ENCODE peak calls at places on chromosomes 2 and 18, in eight cellular contexts. N is MM.1S, M is neural progenitor cell, R is transverse colon, I is esophagus squamous epithelium, A is lung, B is GM23248, H is iPS DF 6.9. X is an unnamed sample. For H3K4me1 and H3K27me3, the result is how much of the 10 kb centered on the place peaks cover.

GRCh38 chr2:161990741-161991140 is 83.3 kb downstream of the DPP4 start:
- DNase-seq in N (no peak), M (no peak), R (no peak), I (no peak), A (no peak), B (peak), H (no peak), X (no peak)

GRCh38 chr2:83650897-83651296 is 808.2 kb downstream of the SUCLG1 start:
- DNase-seq in N (no peak), M (no peak), R (no peak), I (no peak), A (no peak), B (peak), H (no peak), X (no peak)

GRCh38 chr18:62963522-62963921 is 248.2 kb downstream of the PHLPP1 start:
- DNase-seq in N (no peak), M (no peak), R (no peak), I (no peak), A (no peak), B (no peak), H (no peak), X (no peak)

GRCh38 chr2:170715062-170715931 is at the start of gene SP5:
- DNase-seq in N (peak), M (peak), R (peak), I (no peak), A (peak), B (peak), H (no peak), X (peak)

GRCh38 chr18:45521777-45522176 is 93.5 kb upstream of the SLC14A2 start:
- DNase-seq in N (no peak), M (no peak), R (no peak), I (no peak), A (peak), B (peak), H (no peak), X (no peak)

GRCh38 chr2:189267925-189268579 is 88.5 kb upstream of the COL5A2 start:
- DNase-seq in N (no peak), M (no peak), R (no peak), I (no peak), A (no peak), B (peak), H (no peak), X (no peak)

GRCh38 chr2:149363953-149364352 is 33.6 kb downstream of the LYPD6 start:
- DNase-seq in N (no peak), M (peak), R (no peak), I (no peak), A (no peak), B (peak), H (no peak), X (no peak)

GRCh38 chr2:69933839-69934613 is 19.1 kb downstream of the MXD1 start:
- DNase-seq in N (no peak), M (no peak), R (no peak), I (no peak), A (no peak), B (peak), H (no peak), X (no peak)

GRCh38 chr2:10989151-10989550 is 77.4 kb downstream of the KCNF1 start:
- DNase-seq in N (no peak), M (no peak), R (no peak), I (no peak), A (no peak), B (no peak), H (no peak), X (no peak)

GRCh38 chr18:26089247-26090129 is 925 bp downstream of the SS18 start:
- DNase-seq in N (peak), M (peak), R (no peak), I (no peak), A (no peak), B (peak), H (no peak), X (peak)

GRCh38 chr2:158559252-158559651 is 102.5 kb downstream of the PKP4 start:
- DNase-seq in N (no peak), M (no peak), R (no peak), I (no peak), A (no peak), B (no peak), H (no peak), X (no peak)

GRCh38 chr2:9807056-9807455 is 36.2 kb upstream of the TAF1B start:
- DNase-seq in N (no peak), M (no peak), R (no peak), I (no peak), A (no peak), B (no peak), H (no peak), X (no peak)

GRCh38 chr2:237731663-237732062 is 66.9 kb upstream of the RBM44 start:
- DNase-seq in N (no peak), M (no peak), R (no peak), I (no peak), A (no peak), B (peak), H (no peak), X (no peak)

GRCh38 chr18:26052497-26052896 is 37.9 kb downstream of the SS18 start:
- DNase-seq in N (no peak), M (no peak), R (no peak), I (no peak), A (no peak), B (peak), H (no peak), X (no peak)

GRCh38 chr2:42196403-42197267 is 27.5 kb downstream of the EML4 start:
- DNase-seq in N (peak), M (peak), R (peak), I (no peak), A (peak), B (peak), H (peak), X (peak)

GRCh38 chr2:10931710-10932255 is 20.0 kb downstream of the KCNF1 start:
- DNase-seq in N (no peak), M (no peak), R (no peak), I (no peak), A (no peak), B (peak), H (no peak), X (no peak)

GRCh38 chr2:36362291-36362690 is 6.7 kb downstream of the CRIM1 start:
- DNase-seq in N (no peak), M (no peak), R (no peak), I (no peak), A (no peak), B (peak), H (no peak), X (no peak)

GRCh38 chr2:108542071-108542470 is 7.8 kb downstream of the LIMS1 start:
- DNase-seq in N (no peak), M (no peak), R (no peak), I (no peak), A (no peak), B (peak), H (no peak), X (no peak)

GRCh38 chr2:168460561-168460960 is 4.5 kb downstream of the CERS6 start:
- DNase-seq in N (no peak), M (no peak), R (no peak), I (no peak), A (no peak), B (no peak), H (no peak), X (peak)

GRCh38 chr2:101330253-101330921 is 21.9 kb upstream of the RNF149 start:
- DNase-seq in N (no peak), M (peak), R (peak), I (no peak), A (no peak), B (no peak), H (no peak), X (peak)

GRCh38 chr2:176641436-176641835 is 372.2 kb downstream of the MTX2 start:
- DNase-seq in N (no peak), M (no peak), R (no peak), I (no peak), A (no peak), B (no peak), H (no peak), X (no peak)

GRCh38 chr18:59921384-59921891 is 21.6 kb downstream of the PMAIP1 start:
- DNase-seq in N (no peak), M (no peak), R (no peak), I (no peak), A (no peak), B (no peak), H (no peak), X (no peak)

GRCh38 chr2:198873771-198874501 is 583.8 kb downstream of the SATB2 start:
- DNase-seq in N (no peak), M (no peak), R (no peak), I (no peak), A (no peak), B (peak), H (no peak), X (no peak)

GRCh38 chr2:101736861-101737291 is 39.4 kb downstream of the MAP4K4 start:
- DNase-seq in N (no peak), M (no peak), R (no peak), I (no peak), A (no peak), B (peak), H (no peak), X (no peak)

GRCh38 chr2:15038373-15039364 is 406.2 kb downstream of the LRATD1 start:
- DNase-seq in N (no peak), M (no peak), R (no peak), I (no peak), A (no peak), B (no peak), H (no peak), X (peak)

GRCh38 chr2:156540706-156541105 is 104.5 kb downstream of the GPD2 start:
- DNase-seq in N (no peak), M (no peak), R (no peak), I (no peak), A (no peak), B (peak), H (no peak), X (no peak)

GRCh38 chr2:133456156-133456555 is 112.1 kb downstream of the NCKAP5 start:
- DNase-seq in N (no peak), M (no peak), R (no peak), I (no peak), A (no peak), B (no peak), H (no peak), X (no peak)

DNA sequence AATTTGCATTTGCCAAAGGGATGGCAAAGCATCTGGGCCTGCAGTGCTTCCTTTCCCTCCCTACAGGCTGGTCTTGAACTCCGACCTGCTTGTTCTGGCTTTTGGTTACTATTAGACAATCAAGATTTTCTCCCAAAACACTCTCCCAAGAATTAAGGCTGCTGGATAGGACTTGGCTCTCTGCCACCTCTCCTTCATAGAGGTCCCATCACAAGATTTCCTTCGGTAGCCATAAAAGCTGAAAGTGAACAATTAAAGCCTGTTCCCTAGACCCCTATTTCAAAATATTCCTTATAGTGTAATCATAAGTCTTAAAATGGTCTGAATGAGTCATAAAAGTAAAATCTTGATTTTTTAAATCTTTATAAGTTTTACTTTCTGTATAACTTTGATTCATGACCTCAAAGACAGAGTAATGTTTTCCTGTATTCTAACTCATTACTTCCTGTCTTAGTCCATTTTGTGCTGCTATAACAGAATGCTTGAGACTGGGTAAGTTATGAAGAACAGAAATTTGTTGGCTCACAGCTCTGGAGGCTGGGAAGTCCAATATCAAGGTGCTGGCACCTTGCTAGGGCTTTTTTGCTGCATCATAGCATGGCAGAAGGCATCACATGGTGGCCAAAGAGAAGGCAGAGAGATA is 37.8 kb upstream of the TNP1 start:
- DNase-seq in N (no peak), M (no peak), R (no peak), I (no peak), A (no peak), B (no peak), H (no peak), X (no peak)
- H3K4me1 ChIP-seq in N (under half), M (under half), R (under half), I (under half), A (under half), B (under half), H (under half), X (under half)

GRCh38 chr2:30721241-30721640 is 86.0 kb downstream of the CAPN13 start:
- DNase-seq in N (no peak), M (no peak), R (no peak), I (no peak), A (peak), B (no peak), H (no peak), X (no peak)
- H3K27me3 ChIP-seq in N (under half), M (under half), R (under half), I (under half), A (under half), B (under half), H (under half), X (under half)

GRCh38 chr2:219460424-219460926 is 25.8 kb downstream of the SPEG start:
- DNase-seq in N (no peak), M (peak), R (peak), I (no peak), A (no peak), B (peak), H (no peak), X (peak)
- H3K27ac ChIP-seq in N (no peak), M (no peak), R (peak), I (peak), A (peak), B (no peak), H (no peak), X (peak)

GRCh38 chr2:174901075-174901474 is 104.1 kb downstream of the CHN1 start:
- DNase-seq in N (peak), M (peak), R (no peak), I (no peak), A (no peak), B (peak), H (no peak), X (peak)
- H3K4me1 ChIP-seq in N (under half), M (under half), R (under half), I (under half), A (under half), B (under half), H (under half), X (under half)

GRCh38 chr18:11147962-11148654 is 1.3 kb downstream of the PIEZO2 start:
- DNase-seq in N (no peak), M (no peak), R (no peak), I (no peak), A (no peak), B (peak), H (no peak), X (no peak)

GRCh38 chr18:11146947-11147345 is 2.4 kb downstream of the PIEZO2 start:
- DNase-seq in N (no peak), M (no peak), R (no peak), I (no peak), A (no peak), B (no peak), H (no peak), X (no peak)

GRCh38 chr18:11147371-11147860 is 2.0 kb downstream of the PIEZO2 start:
- DNase-seq in N (no peak), M (no peak), R (no peak), I (no peak), A (no peak), B (no peak), H (no peak), X (no peak)

GRCh38 chr18:11145413-11146191 is 3.8 kb downstream of the PIEZO2 start:
- DNase-seq in N (no peak), M (no peak), R (no peak), I (no peak), A (no peak), B (no peak), H (no peak), X (no peak)

DNA sequence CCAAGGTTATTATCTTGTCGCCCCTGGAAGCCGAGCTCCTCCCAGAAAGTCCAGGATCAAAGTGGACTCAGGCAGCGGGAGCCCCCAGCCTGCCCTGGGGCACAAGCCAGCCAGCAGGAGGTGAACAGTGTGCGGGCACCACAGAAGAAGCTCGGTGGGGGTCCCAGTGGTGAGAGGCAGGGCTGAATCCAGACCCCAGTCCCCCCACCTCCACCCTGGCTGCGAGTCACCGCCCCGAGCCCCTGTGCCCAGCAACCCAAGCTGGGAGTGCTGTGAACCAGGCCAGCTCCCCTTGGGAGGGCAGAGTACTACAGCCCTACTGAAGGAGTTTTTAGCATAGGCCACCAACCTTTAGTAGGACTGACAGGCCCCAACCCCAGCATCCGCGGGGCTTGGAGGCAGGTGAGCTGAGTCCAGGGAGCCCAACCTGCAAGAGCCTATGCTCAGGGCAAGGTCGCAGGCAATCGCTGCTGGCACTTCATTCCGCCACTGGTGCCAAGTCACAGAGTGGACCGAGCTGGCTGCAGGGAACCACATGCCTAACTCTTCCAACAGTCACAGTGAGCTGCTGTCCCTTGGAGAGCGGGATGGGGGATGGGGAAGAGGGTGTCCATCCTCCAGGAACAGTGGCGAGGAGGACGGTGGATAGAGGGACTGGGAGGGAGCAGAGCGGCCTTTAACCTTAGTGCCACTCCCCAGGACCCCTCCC is 3.0 kb downstream of the PIEZO2 start:
- DNase-seq in N (no peak), M (no peak), R (no peak), I (no peak), A (no peak), B (no peak), H (no peak), X (no peak)
- H3K27me3 ChIP-seq in N (under half), M (half or more), R (under half), I (under half), A (under half), B (under half), H (under half), X (under half)

GRCh38 chr18:3538456-3538855 is 88.5 kb downstream of the TGIF1 start:
- DNase-seq in N (no peak), M (no peak), R (no peak), I (no peak), A (no peak), B (peak), H (no peak), X (no peak)
- H3K27ac ChIP-seq in N (no peak), M (no peak), R (no peak), I (peak), A (no peak), B (no peak), H (no peak), X (no peak)

GRCh38 chr2:231674587-231675334 is 33.6 kb upstream of the PTMA start:
- DNase-seq in N (peak), M (peak), R (peak), I (no peak), A (peak), B (peak), H (no peak), X (peak)
- H3K4me1 ChIP-seq in N (under half), M (under half), R (half or more), I (half or more), A (under half), B (under half), H (under half), X (under half)